ENCODE peak calls at places on chromosomes 16 and 17, in five cellular contexts. V, S, T, J and C are unnamed samples.
A peak's percentile ranks its signal among the peaks of the same experiment; 100 is the strongest.

GRCh38 chr17:19805006-19805405 is 56.9 kb upstream of the ALDH3A1 start:
- DNase-seq in V (no peak), J (no peak), S (no peak), T (no peak), C (no peak)

GRCh38 chr17:55158439-55158838 is 106.3 kb upstream of the HLF start:
- DNase-seq in S (no peak), T (no peak), J (no peak), V (no peak), C (no peak)

GRCh38 chr16:17817943-17818342 is 347.2 kb upstream of the XYLT1 start:
- DNase-seq in J (no peak), T (no peak), S (no peak), V (no peak), C (peak; percentile 55)

GRCh38 chr16:11417487-11417886 is 72.2 kb downstream of the RMI2 start:
- DNase-seq in J (no peak), V (no peak), T (no peak), S (no peak), C (no peak)

GRCh38 chr16:11161974-11162373 is 94.0 kb downstream of the SOCS1 start:
- DNase-seq in S (no peak), T (no peak), V (no peak), J (no peak), C (no peak)

GRCh38 chr17:81715872-81716673 is 4.0 kb downstream of the SLC25A10 start:
- DNase-seq in J (no peak), T (no peak), S (no peak), V (no peak), C (no peak)

GRCh38 chr17:40352779-40353394 is 11.7 kb downstream of the GJD3 start:
- DNase-seq in T (no peak), V (no peak), J (peak; percentile 84), S (no peak), C (no peak)

GRCh38 chr16:11309895-11310633 is 28.9 kb upstream of the PRM1 start:
- DNase-seq in J (peak; percentile 86), S (peak; percentile 77), T (no peak), V (no peak), C (no peak)

GRCh38 chr16:85860413-85861094 is 38.4 kb upstream of the IRF8 start:
- DNase-seq in T (no peak), S (no peak), J (no peak), V (no peak), C (no peak)

GRCh38 chr17:38747385-38748328 is 479 bp downstream of the PCGF2 start:
- DNase-seq in S (no peak), V (no peak), T (no peak), J (no peak), C (no peak)

GRCh38 chr16:57802635-57803412 is 533 bp upstream of the KIFC3 start:
- DNase-seq in S (no peak), J (peak; percentile 67), V (no peak), T (no peak), C (no peak)

GRCh38 chr17:2171725-2172446 is 117.0 kb downstream of the HIC1 start:
- DNase-seq in T (no peak), J (peak; percentile 82), S (no peak), V (no peak), C (no peak)

GRCh38 chr17:59859444-59860025 is 33.2 kb downstream of the TUBD1 start:
- DNase-seq in T (no peak), V (no peak), J (peak; percentile 71), S (no peak), C (no peak)

GRCh38 chr17:76716146-76716833 is 5.5 kb upstream of the MXRA7 start:
- DNase-seq in J (no peak), S (no peak), V (no peak), T (no peak), C (no peak)

GRCh38 chr17:19346351-19347255 is 15.9 kb downstream of the B9D1 start:
- DNase-seq in T (no peak), S (no peak), J (peak; percentile 74), V (no peak), C (no peak)

GRCh38 chr16:17346774-17347569 is 123.8 kb downstream of the XYLT1 start:
- DNase-seq in S (peak; percentile 48), V (no peak), J (no peak), T (no peak), C (no peak)

GRCh38 chr17:66541461-66542182 is 239.2 kb downstream of the PRKCA start:
- DNase-seq in T (no peak), S (peak; percentile 40), V (no peak), J (no peak), C (no peak)

GRCh38 chr17:75552847-75553552 is 27.5 kb downstream of the LLGL2 start:
- DNase-seq in S (no peak), J (peak; percentile 94), T (no peak), V (no peak), C (no peak)

GRCh38 chr16:89019511-89019910 is 42.5 kb upstream of the CBFA2T3 start:
- DNase-seq in V (no peak), S (no peak), J (no peak), T (no peak), C (no peak)

GRCh38 chr16:89017956-89018604 is 41.1 kb upstream of the CBFA2T3 start:
- DNase-seq in J (no peak), S (no peak), T (no peak), V (no peak), C (no peak)

GRCh38 chr16:89017543-89017942 is 40.5 kb upstream of the CBFA2T3 start:
- DNase-seq in J (no peak), T (no peak), S (no peak), V (no peak), C (no peak)

GRCh38 chr16:89020068-89020924 is 43.3 kb upstream of the CBFA2T3 start:
- DNase-seq in S (peak; percentile 59), J (no peak), V (no peak), T (no peak), C (no peak)

GRCh38 chr16:89018605-89019158 is 41.7 kb upstream of the CBFA2T3 start:
- DNase-seq in S (no peak), T (no peak), J (no peak), V (no peak), C (no peak)
- TF ChIP-seq SUZ12 in S (no peak), T (no peak), J (no peak), V (no peak), C (no peak)

GRCh38 chr17:78430892-78431691 is 52.6 kb downstream of the PGS1 start:
- DNase-seq in V (no peak), T (no peak), J (no peak), S (no peak), C (no peak)
- TF ChIP-seq SUZ12 in V (no peak), T (no peak), J (no peak), S (no peak), C (no peak)

GRCh38 chr17:42767512-42767911 is 5.7 kb upstream of the VPS25 start:
- DNase-seq in V (no peak), J (no peak), S (no peak), T (no peak), C (no peak)
- TF ChIP-seq SUZ12 in V (no peak), J (no peak), S (no peak), T (no peak), C (no peak)

DNA sequence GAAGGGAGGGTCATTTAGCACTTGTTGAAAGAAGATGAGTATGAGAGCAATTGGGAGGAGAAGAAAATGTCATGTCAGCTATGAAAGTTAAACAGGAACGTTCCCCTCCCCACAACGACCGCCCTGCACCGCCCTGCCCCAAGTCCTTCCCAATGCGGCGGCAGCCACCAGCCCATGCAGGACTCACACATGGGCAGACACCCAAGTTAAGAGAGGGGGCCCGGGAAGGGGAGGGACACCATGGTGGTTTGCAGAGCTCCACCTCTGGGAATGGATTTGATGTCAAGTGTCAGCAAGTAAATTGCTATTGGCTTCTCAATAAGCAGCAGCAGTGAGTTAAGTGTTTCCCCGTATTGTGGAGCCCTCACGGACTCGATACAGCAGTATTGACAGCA is 22.8 kb downstream of the ZFHX3 start:
- DNase-seq in S (no peak), J (no peak), T (no peak), V (no peak), C (no peak)
- TF ChIP-seq SUZ12 in S (no peak), J (no peak), T (no peak), V (no peak), C (no peak)

GRCh38 chr16:65372171-65372570 is 250.3 kb upstream of the CDH11 start:
- DNase-seq in S (no peak), V (no peak), T (no peak), J (no peak), C (no peak)
- TF ChIP-seq SUZ12 in S (no peak), V (no peak), T (no peak), J (no peak), C (no peak)

GRCh38 chr17:70447588-70447987 is 278.3 kb downstream of the KCNJ2 start:
- DNase-seq in S (no peak), J (no peak), V (no peak), T (no peak), C (no peak)

DNA sequence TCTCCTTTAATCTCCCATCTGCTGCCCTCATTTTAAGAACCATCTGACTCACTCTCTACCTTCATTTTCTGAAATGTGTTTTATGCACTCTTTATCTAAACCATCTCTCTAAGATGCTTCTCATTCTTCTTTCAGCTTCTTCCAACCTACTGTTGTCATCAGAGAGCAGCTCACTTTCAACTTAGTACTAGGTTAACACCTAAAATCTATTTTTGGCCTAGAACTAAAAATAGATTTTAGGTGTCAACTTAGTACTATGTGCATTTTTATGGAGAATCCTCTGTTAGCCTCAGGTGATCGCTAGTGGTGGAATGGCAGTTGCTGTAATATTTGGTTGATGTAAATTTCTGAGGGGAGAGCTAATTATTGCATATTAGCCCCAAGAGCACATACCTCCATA is 277.1 kb downstream of the KCNJ2 start:
- DNase-seq in V (no peak), S (no peak), J (no peak), T (no peak), C (no peak)
- TF ChIP-seq SUZ12 in V (no peak), S (no peak), J (no peak), T (no peak), C (no peak)